ENCODE peak calls at places on chromosomes 2 and 18, in five cellular contexts. F, U, Q, K and J are unnamed samples.

GRCh38 chr2:241381872-241382271 is 25.8 kb downstream of the FARP2 start:
- DNase-seq in U (no peak), Q (no peak), K (no peak), F (no peak), J (no peak)

GRCh38 chr2:222451270-222451674 is 26.9 kb downstream of the SGPP2 start:
- DNase-seq in F (no peak), Q (no peak), U (no peak), K (no peak), J (no peak)

GRCh38 chr18:75745147-75745546 is 317.6 kb upstream of the SMIM21 start:
- DNase-seq in U (no peak), F (no peak), Q (no peak), K (no peak), J (no peak)

GRCh38 chr2:171158790-171159325 is 1.8 kb downstream of the TLK1 start:
- DNase-seq in F (no peak), K (peak), Q (no peak), U (no peak), J (no peak)

GRCh38 chr2:60502123-60502522 is 51.3 kb downstream of the BCL11A start:
- DNase-seq in K (no peak), Q (no peak), F (no peak), U (no peak), J (no peak)

GRCh38 chr18:8224576-8224975 is 384.7 kb upstream of the RAB12 start:
- DNase-seq in F (no peak), Q (no peak), K (no peak), U (no peak), J (no peak)

GRCh38 chr2:175461839-175462238 is 280.3 kb upstream of the ATP5MC3 start:
- DNase-seq in F (no peak), Q (no peak), U (no peak), K (peak), J (no peak)

GRCh38 chr18:6052449-6052913 is 157.2 kb upstream of the TMEM200C start:
- DNase-seq in K (no peak), U (no peak), Q (no peak), F (no peak), J (no peak)

GRCh38 chr2:19812166-19812565 is 89.6 kb downstream of the TTC32 start:
- DNase-seq in Q (peak), F (no peak), K (peak), U (no peak), J (peak)

GRCh38 chr18:76354348-76354747 is 140.7 kb downstream of the ZNF516 start:
- DNase-seq in K (no peak), Q (no peak), F (peak), U (no peak), J (no peak)

GRCh38 chr2:60000681-60001080 is 552.8 kb downstream of the BCL11A start:
- DNase-seq in Q (no peak), U (no peak), K (no peak), F (no peak), J (no peak)

GRCh38 chr2:239150125-239151011 is 250.5 kb downstream of the HDAC4 start:
- DNase-seq in Q (no peak), F (no peak), U (peak), K (no peak), J (no peak)

GRCh38 chr18:10417191-10417590 is 37.2 kb upstream of the APCDD1 start:
- DNase-seq in Q (no peak), U (no peak), K (no peak), F (no peak), J (no peak)

GRCh38 chr2:171086352-171087290 is 74.1 kb downstream of the TLK1 start:
- DNase-seq in K (peak), F (peak), U (peak), Q (no peak), J (no peak)

GRCh38 chr2:190822038-190822437 is 58.6 kb upstream of the GLS start:
- DNase-seq in Q (no peak), U (no peak), K (no peak), F (no peak), J (no peak)

GRCh38 chr2:240926516-240927389 is 20.6 kb downstream of the CROCC2 start:
- DNase-seq in K (no peak), F (peak), Q (peak), U (peak), J (no peak)

GRCh38 chr2:194346189-194346588 is 1310.8 kb upstream of the SLC39A10 start:
- DNase-seq in F (no peak), U (no peak), K (peak), Q (no peak), J (no peak)

GRCh38 chr18:63677490-63678225 is 16.0 kb upstream of the SERPINB3 start:
- DNase-seq in F (peak), K (no peak), U (no peak), Q (no peak), J (no peak)

GRCh38 chr18:62881509-62882016 is 166.2 kb downstream of the PHLPP1 start:
- DNase-seq in Q (peak), U (no peak), F (peak), K (peak), J (peak)

GRCh38 chr18:63238711-63239110 is 80.9 kb downstream of the BCL2 start:
- DNase-seq in U (no peak), Q (no peak), K (no peak), F (no peak), J (no peak)

GRCh38 chr2:112144966-112145365 is 6.8 kb downstream of the FBLN7 start:
- DNase-seq in F (peak), Q (no peak), K (no peak), U (no peak), J (no peak)

GRCh38 chr2:98900721-98901120 is 35.3 kb downstream of the CRACDL start:
- DNase-seq in K (no peak), Q (no peak), F (no peak), U (no peak), J (no peak)

GRCh38 chr2:32712870-32713269 is 85.0 kb downstream of the TTC27 start:
- DNase-seq in F (peak), K (no peak), Q (no peak), U (no peak), J (no peak)